ENCODE peak calls at places on chromosomes 16 and 17, in four cellular contexts. S, N, P and W are unnamed samples.

GRCh38 chr17:56994009-56994792 is 16.3 kb downstream of the SCPEP1 start:
- DNase-seq in P (no peak), N (no peak), S (peak; percentile 77), W (no peak)

GRCh38 chr16:85216522-85217375 is 104.5 kb upstream of the CIBAR2 start:
- DNase-seq in P (no peak), N (no peak), S (no peak), W (no peak)

GRCh38 chr16:53022374-53022773 is 30.3 kb downstream of the CHD9NB start:
- DNase-seq in N (no peak), S (peak; percentile 47), P (no peak), W (no peak)

GRCh38 chr17:11986939-11987329 is 10.3 kb downstream of the ZNF18 start:
- DNase-seq in P (no peak), S (peak; percentile 66), N (no peak), W (no peak)

GRCh38 chr16:89048087-89048729 is 45.4 kb upstream of the ACSF3 start:
- DNase-seq in S (no peak), N (no peak), P (peak; percentile 46), W (no peak)

GRCh38 chr17:31566992-31567373 is 175.5 kb downstream of the RAB11FIP4 start:
- DNase-seq in N (no peak), S (no peak), P (no peak), W (no peak)

GRCh38 chr16:49592507-49593422 is 219.2 kb downstream of the C16orf78 start:
- DNase-seq in P (no peak), N (no peak), S (no peak), W (peak; percentile 47)

GRCh38 chr16:90012978-90013745 is 6.1 kb downstream of the DBNDD1 start:
- DNase-seq in P (no peak), N (no peak), S (no peak), W (no peak)

GRCh38 chr17:76546556-76547182 is 6.8 kb downstream of the PRCD start:
- DNase-seq in P (no peak), N (no peak), S (peak; percentile 90), W (no peak)

GRCh38 chr17:80601146-80601545 is 56.5 kb downstream of the RPTOR start:
- DNase-seq in N (no peak), P (no peak), S (no peak), W (no peak)

GRCh38 chr17:9860851-9861250 is 35.1 kb downstream of the GLP2R start:
- DNase-seq in N (no peak), S (no peak), P (no peak), W (no peak)

GRCh38 chr16:30567160-30567990 is 4.1 kb downstream of the ZNF688 start:
- DNase-seq in P (no peak), N (peak; percentile 40), S (peak; percentile 81), W (no peak)

GRCh38 chr16:67967956-67968439 is 439 bp downstream of the SLC12A4 start:
- DNase-seq in N (no peak), S (no peak), P (no peak), W (no peak)

GRCh38 chr17:22692066-22692800 is 999.9 kb downstream of the KCNJ18 start:
- DNase-seq in N (no peak), P (no peak), S (no peak), W (no peak)

GRCh38 chr17:78862073-78863023 is 21.7 kb upstream of the USP36 start:
- DNase-seq in S (peak; percentile 76), P (no peak), N (no peak), W (no peak)

GRCh38 chr17:66578781-66579489 is 256.0 kb upstream of the CACNG5 start:
- DNase-seq in S (no peak), P (no peak), N (no peak), W (no peak)

GRCh38 chr17:32383926-32384434 is 34.0 kb downstream of the ZNF207 start:
- DNase-seq in N (no peak), S (no peak), P (no peak), W (no peak)

GRCh38 chr16:75589301-75589700 is 23.1 kb downstream of the GABARAPL2 start:
- DNase-seq in P (no peak), N (no peak), S (no peak), W (no peak)

GRCh38 chr17:18020971-18021370 is 18.0 kb downstream of the ATPAF2 start:
- DNase-seq in N (no peak), P (no peak), S (no peak), W (no peak)

GRCh38 chr16:58025351-58026138 is at the start of gene MMP15:
- DNase-seq in P (peak; percentile 96), S (peak; percentile 51), N (peak; percentile 54), W (peak; percentile 20)

GRCh38 chr16:11139624-11140375 is 116.2 kb downstream of the SOCS1 start:
- DNase-seq in S (no peak), N (no peak), P (no peak), W (peak; percentile 29)

GRCh38 chr17:42827472-42827871 is 3.4 kb upstream of the BECN1 start:
- DNase-seq in N (no peak), S (no peak), P (no peak), W (no peak)

GRCh38 chr17:38350035-38350434 is 1.6 kb upstream of the SOCS7 start:
- DNase-seq in S (no peak), N (no peak), P (no peak), W (no peak)